ENCODE peak calls at places on chromosomes 7 and 10, in seven cellular contexts. X is retinal pigment epithelial cell, F is progenitor cell of endocrine pancreas, M is NB4, E is psoas muscle, I is RWPE1, H is brain microvascular endothelial cell. V is an unnamed sample.

GRCh38 chr10:30491832-30492530 is 58.0 kb downstream of the MAP3K8 start:
- DNase-seq in I (no peak), X (no peak), E (no peak), H (no peak), M (no peak), F (no peak), V (no peak)

GRCh38 chr7:92058040-92058439 is 76.2 kb downstream of the CYP51A1 start:
- DNase-seq in X (no peak), F (no peak), I (no peak), M (peak; percentile 65), E (no peak), H (no peak), V (no peak)

GRCh38 chr10:70267161-70267933 is 16.5 kb downstream of the NPFFR1 start:
- DNase-seq in E (no peak), F (no peak), H (peak; percentile 85), X (peak; percentile 57), M (peak; percentile 83), I (peak; percentile 97), V (no peak)

GRCh38 chr10:124701881-124702656 is 42.1 kb downstream of the FAM53B start:
- DNase-seq in I (no peak), F (no peak), X (no peak), M (no peak), H (peak; percentile 76), E (peak; percentile 52), V (no peak)

GRCh38 chr10:784759-785538 is 95.5 kb upstream of the DIP2C start:
- DNase-seq in M (peak; percentile 71), H (peak; percentile 85), F (no peak), I (peak; percentile 50), X (peak; percentile 60), E (peak; percentile 82), V (peak; percentile 66)

GRCh38 chr7:81873559-81873958 is 103.7 kb upstream of the HGF start:
- DNase-seq in I (no peak), H (no peak), X (no peak), F (no peak), M (no peak), E (no peak), V (no peak)

GRCh38 chr10:26269754-26270153 is 53.2 kb downstream of the GAD2 start:
- DNase-seq in X (peak; percentile 25), M (peak; percentile 40), F (no peak), I (peak; percentile 19), H (peak; percentile 2), E (no peak), V (no peak)

GRCh38 chr10:80536361-80536835 is 1.3 kb upstream of the SH2D4B start:
- DNase-seq in E (no peak), I (no peak), X (no peak), H (no peak), F (no peak), M (no peak), V (no peak)

GRCh38 chr7:22810843-22811242 is 11.8 kb downstream of the TOMM7 start:
- DNase-seq in M (no peak), E (no peak), X (no peak), I (no peak), F (no peak), H (no peak), V (no peak)

GRCh38 chr10:102644646-102645387 is 538 bp downstream of the TRIM8 start:
- DNase-seq in M (peak; percentile 90), X (no peak), I (peak; percentile 63), F (peak; percentile 79), H (peak; percentile 43), E (peak; percentile 87), V (peak; percentile 71)

GRCh38 chr7:153446490-153446889 is 605.7 kb upstream of the DPP6 start:
- DNase-seq in H (no peak), F (no peak), I (no peak), X (no peak), M (no peak), E (no peak), V (no peak)

GRCh38 chr7:120055300-120055699 is 217.7 kb upstream of the KCND2 start:
- DNase-seq in E (no peak), M (peak; percentile 59), F (no peak), X (no peak), H (peak; percentile 85), I (peak; percentile 18), V (no peak)

GRCh38 chr7:24372973-24373372 is 89.0 kb downstream of the NPY start:
- DNase-seq in H (no peak), X (no peak), I (no peak), M (no peak), E (no peak), F (no peak), V (no peak)

GRCh38 chr7:156473476-156474240 is 166.9 kb upstream of the RNF32 start:
- DNase-seq in I (peak; percentile 47), X (no peak), H (peak; percentile 50), F (no peak), E (no peak), M (peak; percentile 70), V (no peak)

GRCh38 chr7:115475206-115475605 is 553.3 kb downstream of the MDFIC start:
- DNase-seq in M (no peak), H (no peak), F (no peak), I (no peak), X (no peak), E (no peak), V (no peak)

GRCh38 chr7:112422842-112423496 is 27.3 kb upstream of the IFRD1 start:
- DNase-seq in X (peak; percentile 74), M (peak; percentile 97), I (peak; percentile 85), H (peak; percentile 84), F (no peak), E (peak; percentile 84), V (no peak)

GRCh38 chr10:113557389-113558321 is 4.8 kb downstream of the HABP2 start:
- DNase-seq in I (no peak), H (no peak), X (peak; percentile 55), F (no peak), M (no peak), E (no peak), V (no peak)

GRCh38 chr10:556971-557370 is 132.5 kb downstream of the DIP2C start:
- DNase-seq in H (no peak), X (no peak), E (no peak), M (no peak), I (no peak), F (no peak), V (no peak)

GRCh38 chr10:68543004-68543918 is 15.9 kb upstream of the SLC25A16 start:
- DNase-seq in X (no peak), E (no peak), I (peak; percentile 87), H (peak; percentile 49), M (peak; percentile 20), F (no peak), V (no peak)

GRCh38 chr10:114874827-114875541 is 53.4 kb downstream of the FHIP2A start:
- DNase-seq in X (no peak), M (peak; percentile 66), H (peak; percentile 76), E (no peak), I (no peak), F (no peak), V (peak; percentile 47)

GRCh38 chr7:101419831-101420230 is 57.2 kb downstream of the COL26A1 start:
- DNase-seq in F (no peak), E (no peak), H (no peak), I (no peak), X (no peak), M (no peak), V (no peak)

GRCh38 chr7:11636274-11636673 is 195.7 kb downstream of the THSD7A start:
- DNase-seq in M (no peak), F (no peak), H (no peak), I (no peak), E (no peak), X (no peak), V (no peak)

GRCh38 chr7:41779918-41780317 is 77.0 kb upstream of the INHBA start:
- DNase-seq in M (peak; percentile 96), H (no peak), E (no peak), F (no peak), X (no peak), I (no peak), V (no peak)

GRCh38 chr10:78895469-78895868 is 173.3 kb upstream of the ZMIZ1 start:
- DNase-seq in M (no peak), X (no peak), H (no peak), I (no peak), F (peak; percentile 4), E (no peak), V (no peak)

GRCh38 chr10:22612316-22612715 is 102.1 kb downstream of the PIP4K2A start:
- DNase-seq in X (no peak), E (no peak), H (no peak), I (no peak), F (no peak), M (no peak), V (no peak)

GRCh38 chr7:51141451-51141971 is 175.1 kb downstream of the COBL start:
- DNase-seq in H (peak; percentile 43), E (no peak), F (no peak), M (peak; percentile 36), I (peak; percentile 60), X (no peak), V (no peak)
- TF ChIP-seq CTCF in H (peak; percentile 79), E (peak; percentile 56), F (peak; percentile 74), M (peak; percentile 30), I (peak; percentile 63), X (peak; percentile 75), V (peak; percentile 37)

GRCh38 chr10:98425511-98426352 is 10.8 kb upstream of the PYROXD2 start:
- DNase-seq in H (peak; percentile 26), F (no peak), X (no peak), I (peak; percentile 39), M (peak; percentile 72), E (no peak), V (no peak)

GRCh38 chr10:98420786-98421185 is 5.8 kb upstream of the PYROXD2 start:
- DNase-seq in I (no peak), F (no peak), X (no peak), H (no peak), E (no peak), M (no peak), V (no peak)

GRCh38 chr10:98422182-98422581 is 7.2 kb upstream of the PYROXD2 start:
- DNase-seq in M (no peak), E (no peak), H (no peak), X (no peak), F (no peak), I (no peak), V (no peak)

GRCh38 chr10:98424308-98425254 is 9.6 kb upstream of the PYROXD2 start:
- DNase-seq in M (no peak), E (no peak), I (no peak), H (no peak), F (no peak), X (no peak), V (no peak)

GRCh38 chr10:98423691-98424120 is 8.7 kb upstream of the PYROXD2 start:
- DNase-seq in X (no peak), M (no peak), I (no peak), F (no peak), E (no peak), H (no peak), V (no peak)
- TF ChIP-seq CTCF in X (peak; percentile 31), M (no peak), I (no peak), F (peak; percentile 72), E (no peak), H (peak; percentile 40), V (peak; percentile 22)

GRCh38 chr7:103528152-103528551 is 82.1 kb upstream of the SLC26A5 start:
- DNase-seq in I (no peak), H (no peak), X (no peak), E (no peak), M (no peak), F (no peak), V (no peak)
- TF ChIP-seq CTCF in I (no peak), H (no peak), X (no peak), E (no peak), M (no peak), F (no peak), V (no peak)

DNA sequence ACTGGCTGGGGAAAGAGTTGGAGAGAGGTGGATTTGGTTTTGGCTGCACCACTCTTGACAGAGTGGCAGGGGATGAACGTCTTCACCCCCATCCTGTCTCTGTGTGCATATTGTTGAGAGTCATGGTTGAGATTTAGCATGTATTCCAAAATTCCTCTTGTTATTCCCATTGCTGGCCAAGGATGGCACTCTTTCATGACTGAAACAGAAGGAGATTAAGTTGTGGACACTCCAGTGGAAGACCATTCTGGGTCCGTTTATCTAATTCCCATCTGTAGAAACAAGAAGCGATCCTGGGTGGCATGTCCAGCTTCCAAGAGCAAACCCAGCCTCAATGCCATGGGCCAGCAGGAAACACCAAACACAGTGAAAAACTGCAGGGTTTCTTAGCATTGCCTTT is 469.0 kb upstream of the IGFBP3 start:
- DNase-seq in X (no peak), M (no peak), I (no peak), F (no peak), E (no peak), H (peak; percentile 25), V (no peak)
- TF ChIP-seq CTCF in X (peak; percentile 24), M (no peak), I (no peak), F (no peak), E (no peak), H (peak; percentile 30), V (no peak)

V was measured in mesothelial cell of epicardium.